ENCODE peak calls at places on chromosome 12, in seven cellular contexts. One of them, this sample, is unnamed.

GRCh38 chr12:52870361-52871290 is 21.8 kb upstream of the KRT78 start:
- DNase-seq in stimulated activated CD8-positive, alpha-beta memory T cell treated with anti-CD3 and anti-CD28 coated beads, Interleukin-4, amount 100 ng/mL, for 24 hours: peak
- DNase-seq in CD4-positive, CD25-positive, alpha-beta regulatory T cell: peak
- DNase-seq in substantia nigra: peak
- DNase-seq in skeletal muscle cell: no peak
- DNase-seq in AG09319: no peak
- DNase-seq in GM23338: peak
- DNase-seq in this sample: no peak

GRCh38 chr12:133057446-133057845 is 20.1 kb downstream of the ZNF84 start:
- DNase-seq in stimulated activated CD8-positive, alpha-beta memory T cell treated with anti-CD3 and anti-CD28 coated beads, Interleukin-4, amount 100 ng/mL, for 24 hours: no peak
- DNase-seq in substantia nigra: no peak
- DNase-seq in AG09319: no peak
- DNase-seq in CD4-positive, CD25-positive, alpha-beta regulatory T cell: no peak
- DNase-seq in skeletal muscle cell: no peak
- DNase-seq in GM23338: peak
- DNase-seq in this sample: no peak

GRCh38 chr12:39872425-39872824 is 233.5 kb downstream of the SLC2A13 start:
- DNase-seq in stimulated activated CD8-positive, alpha-beta memory T cell treated with anti-CD3 and anti-CD28 coated beads, Interleukin-4, amount 100 ng/mL, for 24 hours: no peak
- DNase-seq in CD4-positive, CD25-positive, alpha-beta regulatory T cell: no peak
- DNase-seq in AG09319: no peak
- DNase-seq in substantia nigra: no peak
- DNase-seq in skeletal muscle cell: no peak
- DNase-seq in GM23338: no peak
- DNase-seq in this sample: no peak

GRCh38 chr12:14833952-14834351 is 9.4 kb downstream of the ART4 start:
- DNase-seq in CD4-positive, CD25-positive, alpha-beta regulatory T cell: no peak
- DNase-seq in GM23338: no peak
- DNase-seq in stimulated activated CD8-positive, alpha-beta memory T cell treated with anti-CD3 and anti-CD28 coated beads, Interleukin-4, amount 100 ng/mL, for 24 hours: no peak
- DNase-seq in AG09319: no peak
- DNase-seq in substantia nigra: no peak
- DNase-seq in skeletal muscle cell: no peak
- DNase-seq in this sample: no peak

GRCh38 chr12:53049582-53050318 is at the start of gene TNS2:
- DNase-seq in stimulated activated CD8-positive, alpha-beta memory T cell treated with anti-CD3 and anti-CD28 coated beads, Interleukin-4, amount 100 ng/mL, for 24 hours: no peak
- DNase-seq in substantia nigra: no peak
- DNase-seq in CD4-positive, CD25-positive, alpha-beta regulatory T cell: no peak
- DNase-seq in AG09319: no peak
- DNase-seq in GM23338: peak
- DNase-seq in skeletal muscle cell: no peak
- DNase-seq in this sample: no peak

GRCh38 chr12:71128191-71128590 is 29.6 kb downstream of the TSPAN8 start:
- DNase-seq in stimulated activated CD8-positive, alpha-beta memory T cell treated with anti-CD3 and anti-CD28 coated beads, Interleukin-4, amount 100 ng/mL, for 24 hours: no peak
- DNase-seq in substantia nigra: no peak
- DNase-seq in AG09319: no peak
- DNase-seq in CD4-positive, CD25-positive, alpha-beta regulatory T cell: no peak
- DNase-seq in skeletal muscle cell: peak
- DNase-seq in GM23338: peak
- DNase-seq in this sample: peak

GRCh38 chr12:131808744-131809371 is 19.3 kb upstream of the MMP17 start:
- DNase-seq in stimulated activated CD8-positive, alpha-beta memory T cell treated with anti-CD3 and anti-CD28 coated beads, Interleukin-4, amount 100 ng/mL, for 24 hours: peak
- DNase-seq in skeletal muscle cell: no peak
- DNase-seq in CD4-positive, CD25-positive, alpha-beta regulatory T cell: no peak
- DNase-seq in AG09319: no peak
- DNase-seq in GM23338: peak
- DNase-seq in substantia nigra: no peak
- DNase-seq in this sample: no peak

GRCh38 chr12:96396914-96397313 is 3.3 kb downstream of the CDK17 start:
- DNase-seq in substantia nigra: no peak
- DNase-seq in AG09319: no peak
- DNase-seq in CD4-positive, CD25-positive, alpha-beta regulatory T cell: no peak
- DNase-seq in stimulated activated CD8-positive, alpha-beta memory T cell treated with anti-CD3 and anti-CD28 coated beads, Interleukin-4, amount 100 ng/mL, for 24 hours: no peak
- DNase-seq in skeletal muscle cell: no peak
- DNase-seq in GM23338: no peak
- DNase-seq in this sample: no peak

GRCh38 chr12:62813031-62813829 is 121.7 kb downstream of the PPM1H start:
- DNase-seq in GM23338: peak
- DNase-seq in CD4-positive, CD25-positive, alpha-beta regulatory T cell: no peak
- DNase-seq in AG09319: peak
- DNase-seq in skeletal muscle cell: peak
- DNase-seq in substantia nigra: peak
- DNase-seq in stimulated activated CD8-positive, alpha-beta memory T cell treated with anti-CD3 and anti-CD28 coated beads, Interleukin-4, amount 100 ng/mL, for 24 hours: peak
- DNase-seq in this sample: peak

GRCh38 chr12:25822281-25822680 is 136.2 kb upstream of the RASSF8 start:
- DNase-seq in AG09319: no peak
- DNase-seq in substantia nigra: no peak
- DNase-seq in skeletal muscle cell: no peak
- DNase-seq in CD4-positive, CD25-positive, alpha-beta regulatory T cell: no peak
- DNase-seq in GM23338: no peak
- DNase-seq in stimulated activated CD8-positive, alpha-beta memory T cell treated with anti-CD3 and anti-CD28 coated beads, Interleukin-4, amount 100 ng/mL, for 24 hours: no peak
- DNase-seq in this sample: no peak

GRCh38 chr12:104643921-104644669 is 187.3 kb downstream of the CHST11 start:
- DNase-seq in stimulated activated CD8-positive, alpha-beta memory T cell treated with anti-CD3 and anti-CD28 coated beads, Interleukin-4, amount 100 ng/mL, for 24 hours: no peak
- DNase-seq in GM23338: no peak
- DNase-seq in substantia nigra: peak
- DNase-seq in CD4-positive, CD25-positive, alpha-beta regulatory T cell: no peak
- DNase-seq in skeletal muscle cell: no peak
- DNase-seq in AG09319: no peak
- DNase-seq in this sample: no peak

GRCh38 chr12:67811437-67812361 is 163.2 kb downstream of the DYRK2 start:
- DNase-seq in AG09319: no peak
- DNase-seq in GM23338: no peak
- DNase-seq in skeletal muscle cell: peak
- DNase-seq in stimulated activated CD8-positive, alpha-beta memory T cell treated with anti-CD3 and anti-CD28 coated beads, Interleukin-4, amount 100 ng/mL, for 24 hours: no peak
- DNase-seq in CD4-positive, CD25-positive, alpha-beta regulatory T cell: no peak
- DNase-seq in substantia nigra: no peak
- DNase-seq in this sample: peak

GRCh38 chr12:14554281-14555008 is 13.2 kb downstream of the PLBD1 start:
- DNase-seq in AG09319: no peak
- DNase-seq in skeletal muscle cell: no peak
- DNase-seq in stimulated activated CD8-positive, alpha-beta memory T cell treated with anti-CD3 and anti-CD28 coated beads, Interleukin-4, amount 100 ng/mL, for 24 hours: no peak
- DNase-seq in CD4-positive, CD25-positive, alpha-beta regulatory T cell: no peak
- DNase-seq in substantia nigra: peak
- DNase-seq in GM23338: no peak
- DNase-seq in this sample: no peak

This sample was measured in fibroblast of the conjunctiva.